ENCODE peak calls at places on chromosomes 13 and 19, in nine cellular contexts. T, P, Z, W, S, O, E, U and K are unnamed samples. For H3K4me1, the result is how much of the 10 kb centered on the place peaks cover.

GRCh38 chr19:56683119-56683518 is 11.6 kb upstream of the ZNF835 start:
- DNase-seq in T (no peak), O (no peak), Z (no peak), W (no peak), S (no peak), U (no peak), E (no peak), P (no peak), K (no peak)

GRCh38 chr13:31436478-31436877 is 236.7 kb downstream of the B3GLCT start:
- DNase-seq in P (no peak), W (no peak), T (no peak), O (no peak), U (no peak), E (peak), S (no peak), Z (no peak), K (no peak)

GRCh38 chr13:24254151-24254810 is 55.1 kb upstream of the C1QTNF9 start:
- DNase-seq in T (no peak), S (no peak), E (peak), U (no peak), O (no peak), P (no peak), W (peak), Z (no peak), K (no peak)

GRCh38 chr19:14368011-14368513 is 13.2 kb upstream of the ADGRE5 start:
- DNase-seq in U (no peak), P (no peak), O (no peak), T (no peak), W (no peak), E (peak), S (no peak), Z (no peak), K (no peak)

GRCh38 chr19:33476151-33476707 is 45.4 kb downstream of the PEPD start:
- DNase-seq in P (no peak), S (no peak), Z (no peak), O (no peak), W (no peak), T (no peak), E (no peak), U (no peak), K (no peak)

GRCh38 chr19:16191216-16191908 is 6.2 kb downstream of the FAM32A start:
- DNase-seq in P (no peak), Z (no peak), E (no peak), O (no peak), T (no peak), S (no peak), W (no peak), U (no peak), K (no peak)

GRCh38 chr13:40233731-40234195 is 432.7 kb downstream of the FOXO1 start:
- DNase-seq in Z (no peak), S (no peak), P (peak), W (peak), T (no peak), O (no peak), E (no peak), U (no peak), K (peak)

GRCh38 chr13:75636339-75637095 is 387 bp downstream of the LMO7 start:
- DNase-seq in U (peak), S (no peak), W (peak), P (peak), E (peak), T (peak), Z (peak), O (peak), K (peak)

GRCh38 chr13:105074756-105075155 is 1460.7 kb downstream of the EFNB2 start:
- DNase-seq in W (no peak), O (no peak), S (no peak), E (no peak), Z (no peak), P (no peak), T (no peak), U (no peak), K (no peak)

GRCh38 chr19:23867895-23868294 is 46.8 kb upstream of the ZNF726 start:
- DNase-seq in Z (no peak), U (no peak), W (no peak), O (no peak), E (no peak), S (no peak), T (no peak), P (no peak), K (no peak)

GRCh38 chr13:99995503-99996176 is 14.1 kb downstream of the ZIC2 start:
- DNase-seq in Z (peak), U (no peak), W (no peak), P (no peak), S (no peak), T (no peak), O (peak), E (no peak), K (peak)

DNA sequence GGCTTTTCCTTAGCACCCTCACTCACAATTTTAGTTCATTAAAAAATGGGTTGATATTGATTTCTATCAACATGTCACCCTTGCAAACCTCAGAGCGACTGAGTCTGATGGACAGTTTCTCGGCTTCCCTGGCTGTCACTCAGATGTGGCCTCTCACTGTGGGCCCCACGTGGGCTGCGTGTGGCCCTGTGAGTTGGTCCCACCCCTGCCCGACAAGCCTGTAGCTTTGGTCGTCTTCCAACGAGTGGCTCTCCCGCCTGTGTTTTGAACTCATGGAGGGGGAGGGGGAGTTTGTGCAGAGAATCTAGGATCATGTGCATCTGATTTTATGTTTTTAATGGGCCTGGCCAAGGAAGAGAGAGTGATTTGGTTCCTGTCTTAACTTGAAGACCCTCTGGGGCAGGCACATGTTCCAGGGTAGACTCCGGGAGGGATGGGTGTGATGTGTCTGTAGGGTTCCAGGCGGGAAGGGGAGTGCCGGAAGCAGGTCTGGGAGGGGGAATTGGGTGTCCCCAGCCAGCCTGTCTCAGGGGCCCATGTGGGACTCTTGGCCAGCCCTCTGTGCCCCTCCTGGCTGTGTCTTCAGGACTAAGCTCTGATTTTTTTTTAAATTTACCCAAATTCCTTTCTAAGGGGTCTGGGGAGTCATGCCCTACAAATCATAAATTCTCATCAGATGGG is 18.9 kb downstream of the ATP11A start:
- DNase-seq in S (no peak), E (no peak), P (no peak), O (no peak), W (peak), Z (no peak), U (no peak), T (no peak), K (no peak)
- H3K4me1 ChIP-seq in S (under half), E (half or more), P (half or more), O (half or more), W (under half), Z (under half), U (under half), T (under half), K (under half)

DNA sequence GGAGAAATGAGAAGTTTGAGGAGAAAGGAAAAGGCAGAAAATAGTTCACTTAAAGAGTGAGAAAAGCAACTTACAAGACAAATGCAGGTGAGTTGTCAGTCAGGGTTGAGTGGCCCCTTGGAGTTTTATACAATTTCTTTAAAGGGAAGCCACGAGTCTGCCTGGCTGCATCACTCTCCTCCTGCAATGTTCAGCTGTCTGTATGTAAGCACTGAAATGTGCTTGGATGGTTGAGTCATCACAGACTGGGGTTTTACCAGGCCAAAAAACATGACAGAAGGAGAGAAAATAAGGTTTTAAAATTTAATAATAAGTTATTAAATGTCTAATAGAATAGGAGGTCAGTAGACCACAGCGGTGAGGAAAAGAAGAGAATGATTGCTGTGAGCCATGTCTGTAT is 51.0 kb upstream of the FGF14 start:
- DNase-seq in T (no peak), Z (no peak), W (no peak), P (no peak), U (peak), S (no peak), O (no peak), E (no peak), K (no peak)
- H3K4me1 ChIP-seq in T (under half), Z (under half), W (under half), P (under half), U (under half), S (under half), O (under half), E (under half), K (under half)

GRCh38 chr19:4060621-4061177 is 6.0 kb downstream of the ZBTB7A start:
- DNase-seq in O (no peak), U (no peak), W (no peak), S (no peak), E (no peak), T (no peak), Z (no peak), P (no peak), K (no peak)

GRCh38 chr19:4061178-4061682 is 5.5 kb downstream of the ZBTB7A start:
- DNase-seq in U (no peak), P (peak), T (peak), E (peak), W (peak), O (no peak), S (peak), Z (no peak), K (peak)

GRCh38 chr19:4058696-4059492 is 7.8 kb downstream of the ZBTB7A start:
- DNase-seq in Z (no peak), T (no peak), P (no peak), U (no peak), W (peak), O (no peak), S (no peak), E (no peak), K (no peak)

GRCh38 chr19:4059493-4059880 is 7.2 kb downstream of the ZBTB7A start:
- DNase-seq in P (no peak), Z (no peak), U (no peak), S (no peak), E (no peak), O (no peak), T (no peak), W (no peak), K (no peak)

GRCh38 chr19:4059931-4060620 is 6.6 kb downstream of the ZBTB7A start:
- DNase-seq in T (no peak), U (no peak), W (peak), E (peak), O (no peak), S (peak), P (peak), Z (no peak), K (peak)
- H3K4me1 ChIP-seq in T (half or more), U (under half), W (half or more), E (under half), O (under half), S (half or more), P (half or more), Z (under half), K (under half)

GRCh38 chr13:21823416-21823815 is 152.5 kb downstream of the FGF9 start:
- DNase-seq in P (no peak), E (no peak), S (no peak), O (no peak), T (no peak), Z (no peak), U (no peak), W (no peak), K (no peak)

GRCh38 chr13:21822029-21822428 is 151.2 kb downstream of the FGF9 start:
- DNase-seq in P (no peak), Z (no peak), O (no peak), E (no peak), S (no peak), U (no peak), W (no peak), T (no peak), K (no peak)

GRCh38 chr13:21825186-21825585 is 154.3 kb downstream of the FGF9 start:
- DNase-seq in O (no peak), U (peak), P (no peak), T (no peak), W (no peak), Z (no peak), S (no peak), E (no peak), K (no peak)

GRCh38 chr13:21825801-21826200 is 154.9 kb downstream of the FGF9 start:
- DNase-seq in P (no peak), Z (no peak), T (no peak), O (no peak), E (no peak), W (no peak), S (no peak), U (peak), K (no peak)

GRCh38 chr13:21823949-21824348 is 153.1 kb downstream of the FGF9 start:
- DNase-seq in S (no peak), O (no peak), T (no peak), Z (no peak), U (no peak), P (no peak), E (no peak), W (no peak), K (no peak)
- H3K4me1 ChIP-seq in S (under half), O (under half), T (under half), Z (under half), U (under half), P (under half), E (under half), W (under half), K (under half)

DNA sequence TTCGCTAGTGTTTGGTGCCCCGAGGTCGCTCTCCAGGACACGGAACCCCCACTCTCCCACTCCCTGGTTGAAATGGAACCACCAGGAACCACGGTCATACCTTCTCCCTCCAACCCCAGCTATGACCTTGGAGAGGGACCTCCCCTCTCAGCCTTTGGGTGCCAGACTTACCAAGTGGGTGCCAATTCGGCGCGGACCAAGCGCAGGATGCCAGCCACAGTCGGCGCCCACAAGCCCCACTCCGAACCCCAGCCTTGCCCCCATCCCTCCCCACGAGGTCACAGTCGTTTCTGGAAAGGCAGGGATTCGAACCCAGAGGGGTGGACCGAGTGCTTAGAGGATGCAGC is 910 bp downstream of the PDE4C start:
- DNase-seq in S (no peak), E (no peak), W (no peak), P (no peak), O (no peak), Z (no peak), T (no peak), U (no peak), K (no peak)
- H3K4me1 ChIP-seq in S (under half), E (under half), W (under half), P (under half), O (under half), Z (under half), T (under half), U (under half), K (under half)

GRCh38 chr19:3609779-3610719 is 3.4 kb upstream of the TBXA2R start:
- DNase-seq in P (peak), W (no peak), U (no peak), S (no peak), O (no peak), E (no peak), Z (no peak), T (no peak), K (no peak)

GRCh38 chr19:3606690-3607289 is at the start of gene TBXA2R:
- DNase-seq in O (peak), W (peak), U (peak), E (peak), S (peak), Z (no peak), T (peak), P (peak), K (peak)

GRCh38 chr19:3607398-3608078 is 863 bp upstream of the TBXA2R start:
- DNase-seq in Z (no peak), W (peak), S (no peak), U (no peak), E (peak), P (peak), T (peak), O (peak), K (no peak)

GRCh38 chr19:3608079-3608641 is 1.5 kb upstream of the TBXA2R start:
- DNase-seq in O (no peak), Z (no peak), S (no peak), W (no peak), P (no peak), U (no peak), E (no peak), T (no peak), K (no peak)

DNA sequence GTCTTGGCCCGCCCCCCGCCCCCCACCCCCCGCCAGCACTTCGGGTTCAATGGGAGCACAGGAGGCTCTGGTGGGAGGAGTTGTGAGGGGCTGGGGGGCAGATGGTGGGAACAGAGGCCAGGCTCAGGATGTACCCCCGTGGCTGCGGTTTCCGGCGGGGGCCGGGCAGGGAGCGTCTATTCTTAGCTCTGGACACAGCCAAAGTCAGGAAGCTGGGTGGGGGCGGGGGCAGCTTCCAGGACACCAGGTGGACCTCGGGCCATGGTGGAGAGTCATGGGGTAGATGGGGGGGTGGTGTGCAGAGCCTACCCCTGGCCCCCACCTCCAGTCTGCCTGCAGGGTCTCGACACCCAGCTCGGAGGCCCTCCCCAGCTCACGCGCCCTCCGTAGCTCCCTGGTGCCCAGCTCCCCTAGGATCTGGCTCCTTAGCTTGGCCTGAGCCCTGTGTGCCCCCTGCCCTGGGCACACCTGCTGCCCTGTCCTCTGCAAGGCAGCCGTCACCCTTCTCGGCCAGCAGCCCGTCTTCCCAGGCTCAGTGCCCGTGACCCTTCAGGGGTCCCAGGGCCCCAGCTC is 2.2 kb upstream of the TBXA2R start:
- DNase-seq in Z (no peak), W (peak), P (peak), U (no peak), E (peak), T (no peak), O (no peak), S (no peak), K (no peak)
- H3K4me1 ChIP-seq in Z (under half), W (under half), P (half or more), U (under half), E (under half), T (under half), O (under half), S (half or more), K (under half)

DNA sequence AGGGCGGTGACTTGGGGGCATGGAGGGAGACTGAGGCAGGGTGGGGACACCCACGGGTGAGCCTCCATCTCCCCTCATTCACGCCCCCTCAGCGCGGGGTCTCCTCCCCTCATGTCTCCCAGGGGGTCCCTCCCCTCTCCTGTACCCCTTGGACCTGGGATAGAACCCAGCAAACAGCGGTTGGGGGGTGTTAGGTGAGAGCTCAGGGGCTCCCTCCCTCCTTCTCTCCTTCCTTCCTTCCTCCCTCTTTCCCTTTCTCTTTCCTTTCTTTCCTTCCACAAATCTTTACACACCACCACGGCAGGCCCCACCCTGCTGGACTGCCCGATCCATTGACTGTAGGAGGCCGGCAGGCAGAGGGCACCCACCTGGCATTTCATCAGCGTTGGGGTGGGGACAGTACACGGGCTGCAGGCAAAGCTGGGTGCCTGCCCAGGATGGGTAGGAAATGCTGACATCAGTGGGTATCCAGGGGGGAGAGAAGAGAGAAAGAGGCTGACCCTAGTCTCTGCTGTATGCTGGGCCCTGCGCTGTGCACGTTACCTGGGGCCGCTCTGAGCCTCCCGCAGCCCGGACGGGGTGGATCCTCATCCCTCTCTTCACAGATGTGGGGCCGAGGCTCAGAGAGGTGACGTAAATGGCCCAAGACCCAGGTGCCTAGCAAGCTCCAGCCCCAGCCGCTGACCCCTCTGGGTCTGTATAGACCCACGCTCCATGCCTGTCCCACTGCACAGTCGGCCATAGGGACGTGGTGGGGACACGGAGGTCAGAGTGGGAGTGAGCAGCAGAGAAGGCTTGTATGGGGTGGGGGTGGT is 3.5 kb downstream of the SSC5D start:
- DNase-seq in T (no peak), E (no peak), P (no peak), W (peak), S (no peak), O (no peak), Z (no peak), U (no peak), K (no peak)
- H3K4me1 ChIP-seq in T (under half), E (under half), P (under half), W (under half), S (under half), O (under half), Z (under half), U (under half), K (under half)